ENCODE peak calls at places on chromosomes 4 and X, in four cellular contexts. R is tibial nerve, Z is HCT116, I is NB4. T is an unnamed sample.

GRCh38 chrX:80285131-80285773 is 135.0 kb upstream of the TENT5D start:
- DNase-seq in I (peak; percentile 32), R (no peak), Z (no peak), T (no peak)

GRCh38 chr4:6703786-6704185 is 5.9 kb downstream of the MRFAP1L1 start:
- DNase-seq in R (no peak), Z (no peak), I (no peak), T (no peak)

GRCh38 chrX:75673468-75673867 is 111.6 kb downstream of the MAGEE2 start:
- DNase-seq in Z (no peak), I (no peak), R (no peak), T (no peak)

GRCh38 chr4:7564242-7564641 is 129.5 kb upstream of the PSAPL1 start:
- DNase-seq in R (no peak), I (no peak), Z (no peak), T (no peak)

GRCh38 chr4:80010316-80010715 is 62.7 kb downstream of the ANTXR2 start:
- DNase-seq in R (no peak), I (no peak), Z (no peak), T (no peak)

GRCh38 chr4:155548173-155548572 is 118.5 kb upstream of the GUCY1A1 start:
- DNase-seq in I (no peak), R (no peak), Z (no peak), T (no peak)

GRCh38 chrX:124300412-124300811 is 32.0 kb upstream of the TEX13D start:
- DNase-seq in R (no peak), Z (no peak), I (no peak), T (no peak)

GRCh38 chr4:100428051-100428450 is 89.8 kb downstream of the EMCN start:
- DNase-seq in I (peak; percentile 73), Z (peak; percentile 21), R (no peak), T (no peak)

GRCh38 chr4:119690871-119691270 is 62.3 kb upstream of the PDE5A start:
- DNase-seq in I (peak; percentile 11), R (no peak), Z (peak; percentile 4), T (no peak)

GRCh38 chr4:127203561-127204260 is 429.0 kb upstream of the INTU start:
- DNase-seq in Z (no peak), R (no peak), I (no peak), T (no peak)

GRCh38 chrX:30488092-30488491 is 89.5 kb downstream of the TASL start:
- DNase-seq in Z (peak; percentile 4), I (peak; percentile 26), R (no peak), T (no peak)

GRCh38 chrX:52425710-52426245 is 57.0 kb downstream of the XAGE2 start:
- DNase-seq in Z (no peak), I (no peak), R (no peak), T (no peak)

GRCh38 chrX:10579018-10579752 is 41.2 kb downstream of the MID1 start:
- DNase-seq in I (no peak), R (no peak), Z (peak; percentile 78), T (no peak)

GRCh38 chr4:113574636-113575103 is 186.9 kb downstream of the CAMK2D start:
- DNase-seq in R (no peak), I (no peak), Z (no peak), T (no peak)

GRCh38 chr4:117400039-117400835 is 314.9 kb upstream of the TRAM1L1 start:
- DNase-seq in R (no peak), I (no peak), Z (peak; percentile 18), T (no peak)

GRCh38 chrX:135985974-135986312 is 708 bp downstream of the SLC9A6 start:
- DNase-seq in Z (no peak), R (no peak), I (no peak), T (no peak)

GRCh38 chr4:24956091-24956490 is 43.2 kb upstream of the CCDC149 start:
- DNase-seq in I (no peak), R (no peak), Z (no peak), T (no peak)

GRCh38 chr4:27008693-27009092 is 148.1 kb downstream of the STIM2 start:
- DNase-seq in R (no peak), I (no peak), Z (no peak), T (no peak)

GRCh38 chrX:43969504-43970501 is 3.4 kb downstream of the NDP start:
- DNase-seq in Z (no peak), R (no peak), I (peak; percentile 2), T (no peak)

GRCh38 chr4:150135134-150135773 is 57.0 kb downstream of the DCLK2 start:
- DNase-seq in I (no peak), R (no peak), Z (no peak), T (no peak)

GRCh38 chr4:123158576-123158975 is 236.2 kb upstream of the NUDT6 start:
- DNase-seq in Z (no peak), R (no peak), I (no peak), T (no peak)

GRCh38 chr4:46506876-46507275 is 116.9 kb upstream of the GABRA2 start:
- DNase-seq in R (no peak), Z (no peak), I (no peak), T (no peak)

GRCh38 chrX:147376601-147377387 is 534.9 kb upstream of the FMR1 start:
- DNase-seq in R (no peak), Z (no peak), I (no peak), T (no peak)

GRCh38 chrX:108736509-108737479 is at the start of gene IRS4:
- DNase-seq in Z (no peak), I (no peak), R (no peak), T (no peak)
- TF ChIP-seq CTCF in Z (no peak), I (no peak), R (no peak), T (no peak)

GRCh38 chr4:1167244-1167949 is 5.0 kb downstream of the SPON2 start:
- DNase-seq in R (peak; percentile 71), I (peak; percentile 98), Z (peak; percentile 94), T (no peak)
- TF ChIP-seq POLR2A in R (peak; percentile 9), I (peak; percentile 91), Z (peak; percentile 39), T (no peak)

GRCh38 chr4:76690091-76690905 is 207.6 kb downstream of the SOWAHB start:
- DNase-seq in I (no peak), Z (no peak), R (no peak), T (no peak)
- H3K4me3 ChIP-seq in I (no peak overlapping the region), Z (peak overlapping the region; percentile 77), R (peak overlapping the region; percentile 58), T (no peak overlapping the region)

GRCh38 chrX:109635151-109635550 is 10.2 kb upstream of the KCNE5 start:
- DNase-seq in Z (no peak), R (no peak), I (peak; percentile 50), T (no peak)

GRCh38 chrX:109638158-109638557 is 13.2 kb upstream of the KCNE5 start:
- DNase-seq in R (no peak), Z (no peak), I (no peak), T (no peak)

GRCh38 chrX:109629310-109629709 is 4.3 kb upstream of the KCNE5 start:
- DNase-seq in R (no peak), I (no peak), Z (no peak), T (no peak)

DNA sequence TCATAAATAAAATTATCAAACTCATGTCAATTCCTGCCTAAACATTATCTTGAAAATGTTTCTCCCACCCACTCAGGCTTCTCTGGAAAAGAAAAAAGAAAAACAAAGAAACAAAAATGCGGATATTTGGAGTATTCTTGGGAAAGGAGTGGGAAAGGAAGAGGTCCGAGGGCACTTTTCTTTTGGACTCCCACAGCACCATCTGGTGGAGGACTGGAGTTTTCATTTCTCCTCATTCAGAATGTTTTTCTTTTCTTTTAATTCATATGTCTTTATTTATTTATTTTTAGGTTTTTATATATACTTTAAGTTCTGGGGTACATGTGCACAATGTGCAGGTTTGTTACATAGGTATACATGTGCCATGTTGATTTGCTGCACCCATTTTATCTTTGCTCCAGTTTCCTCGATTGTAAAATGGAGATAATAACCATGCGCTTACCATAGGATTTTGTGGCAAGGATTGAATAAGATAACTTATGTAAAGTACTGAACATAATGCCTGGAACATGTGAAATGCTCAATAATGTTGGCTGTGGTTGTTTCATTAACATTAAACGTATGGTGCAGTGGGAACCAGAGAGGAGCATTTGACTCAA is 8.0 kb upstream of the KCNE5 start:
- DNase-seq in I (peak; percentile 11), R (no peak), Z (no peak), T (no peak)
- TF ChIP-seq CTCF in I (peak; percentile 25), R (no peak), Z (peak; percentile 25), T (no peak)

DNA sequence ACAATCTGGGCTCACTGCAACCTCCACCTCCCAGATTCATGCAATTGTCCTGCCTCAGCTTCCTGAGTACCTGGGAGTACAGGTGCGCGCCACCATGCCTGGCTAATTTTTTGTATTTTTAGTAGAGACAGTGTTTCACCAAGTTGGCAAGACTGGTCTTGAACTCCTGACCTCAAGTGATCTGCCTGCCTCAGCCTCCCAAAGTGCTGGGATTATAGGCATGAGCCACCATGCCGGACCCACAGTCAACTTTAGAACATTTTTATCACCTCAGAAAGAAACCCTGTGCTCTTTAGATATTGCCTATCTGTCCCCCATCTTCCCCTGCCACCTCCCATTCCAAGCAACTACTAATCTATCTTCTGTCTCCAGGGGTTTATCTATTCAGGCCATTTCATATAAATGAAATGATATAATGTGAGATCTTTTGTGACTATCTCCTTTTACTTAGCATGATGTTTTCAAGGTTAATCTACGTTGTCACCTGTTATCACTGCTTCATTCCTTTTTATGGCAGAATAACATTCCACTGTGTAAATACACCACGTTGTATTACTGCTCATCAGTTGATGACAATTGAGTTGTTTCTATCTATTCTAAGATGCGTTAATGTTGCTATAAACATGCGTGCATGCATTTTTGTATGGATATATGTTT is 44.3 kb upstream of the GALNT7 start:
- DNase-seq in R (no peak), Z (no peak), I (no peak), T (no peak)
- TF ChIP-seq POLR2A in R (no peak), Z (no peak), I (no peak), T (no peak)

GRCh38 chrX:25005034-25005381 is 10.8 kb downstream of the ARX start:
- DNase-seq in R (no peak), I (no peak), Z (no peak), T (no peak)

GRCh38 chrX:25006586-25007058 is 9.1 kb downstream of the ARX start:
- DNase-seq in I (no peak), R (no peak), Z (no peak), T (no peak)

GRCh38 chrX:25005382-25006185 is 10.2 kb downstream of the ARX start:
- DNase-seq in R (no peak), Z (no peak), I (no peak), T (no peak)

GRCh38 chrX:25009407-25009806 is 6.4 kb downstream of the ARX start:
- DNase-seq in I (no peak), Z (no peak), R (no peak), T (no peak)

GRCh38 chrX:25007059-25008053 is 8.4 kb downstream of the ARX start:
- DNase-seq in R (no peak), Z (no peak), I (no peak), T (no peak)
- H3K4me3 ChIP-seq in R (no peak overlapping the region), Z (no peak overlapping the region), I (no peak overlapping the region), T (no peak overlapping the region)